ENCODE peak calls at places on chromosomes 16 and 17, in five cellular contexts. H is T-helper 1 cell; D is stimulated activated CD4-positive, alpha-beta T cell treated with anti-CD3 and anti-CD28 coated beads, TNF-alpha, amount 100 ng/mL, for 48 hours; T is A549; G is bronchial epithelial cell. A is an unnamed sample.

GRCh38 chr16:70430667-70431536 is 8.0 kb downstream of the ST3GAL2 start:
- DNase-seq in T (no peak), D (peak), H (peak), G (peak), A (no peak)

GRCh38 chr16:54374136-54374535 is 87.5 kb upstream of the IRX3 start:
- DNase-seq in H (no peak), G (no peak), T (no peak), D (no peak), A (peak)

GRCh38 chr16:69073181-69073669 is 32.2 kb upstream of the HAS3 start:
- DNase-seq in H (no peak), G (peak), T (peak), D (no peak), A (peak)

GRCh38 chr17:67245694-67246397 is 850 bp upstream of the HELZ start:
- DNase-seq in H (peak), G (no peak), T (peak), D (peak), A (no peak)

GRCh38 chr17:57278740-57279387 is 22.5 kb downstream of the MSI2 start:
- DNase-seq in D (no peak), G (no peak), H (no peak), T (no peak), A (no peak)

GRCh38 chr16:86896976-86897375 is 318.6 kb downstream of the FOXL1 start:
- DNase-seq in T (no peak), G (no peak), D (no peak), H (no peak), A (no peak)

GRCh38 chr17:42617956-42618431 is 8.5 kb downstream of the TUBG1 start:
- DNase-seq in G (peak), H (no peak), D (no peak), T (no peak), A (no peak)

GRCh38 chr16:56774009-56774408 is 44.1 kb downstream of the NUP93 start:
- DNase-seq in G (no peak), H (no peak), T (no peak), D (no peak), A (no peak)

GRCh38 chr16:67317853-67318252 is 8.7 kb downstream of the KCTD19 start:
- DNase-seq in D (no peak), T (no peak), H (no peak), G (no peak), A (no peak)

GRCh38 chr17:50056961-50057330 is 1.0 kb downstream of the ITGA3 start:
- DNase-seq in G (no peak), T (peak), H (no peak), D (no peak), A (no peak)

GRCh38 chr17:83154311-83155127 is 75.1 kb downstream of the METRNL start:
- DNase-seq in D (no peak), T (no peak), G (no peak), H (no peak), A (no peak)

GRCh38 chr17:78766743-78767294 is 15.3 kb downstream of the CYTH1 start:
- DNase-seq in D (no peak), H (no peak), G (no peak), T (no peak), A (no peak)

GRCh38 chr16:84478172-84478948 is 26.1 kb downstream of the MEAK7 start:
- DNase-seq in D (no peak), H (no peak), T (no peak), G (peak), A (peak)

GRCh38 chr17:149231-149630 is 11.9 kb downstream of the SCGB1C2 start:
- DNase-seq in D (no peak), H (no peak), G (no peak), T (no peak), A (no peak)

GRCh38 chr17:59436900-59437299 is 105.4 kb downstream of the YPEL2 start:
- DNase-seq in T (no peak), G (no peak), D (no peak), H (no peak), A (no peak)

GRCh38 chr16:86398201-86398600 is 112.1 kb upstream of the FOXF1 start:
- DNase-seq in H (no peak), T (no peak), D (no peak), G (no peak), A (no peak)

GRCh38 chr17:21843951-21844590 is 151.7 kb downstream of the KCNJ18 start:
- DNase-seq in D (no peak), G (no peak), H (no peak), T (no peak), A (no peak)

GRCh38 chr16:71693168-71693567 is 31.3 kb downstream of the PHLPP2 start:
- DNase-seq in H (no peak), D (no peak), G (no peak), T (no peak), A (no peak)

GRCh38 chr16:50694206-50694605 is 800 bp downstream of the NOD2 start:
- DNase-seq in H (no peak), D (no peak), G (no peak), T (no peak), A (no peak)

GRCh38 chr17:73228748-73229236 is 32.9 kb downstream of the CPSF4L start:
- DNase-seq in G (peak), D (no peak), T (peak), H (no peak), A (peak)

GRCh38 chr17:68572138-68572842 is 28.9 kb downstream of the FAM20A start:
- DNase-seq in T (no peak), G (no peak), D (no peak), H (no peak), A (no peak)

GRCh38 chr17:58640202-58640601 is 51.6 kb downstream of the TEX14 start:
- DNase-seq in D (no peak), H (no peak), G (peak), T (no peak), A (no peak)

GRCh38 chr17:58694302-58694701 is 1.9 kb downstream of the RAD51C start:
- DNase-seq in G (no peak), H (no peak), D (no peak), T (no peak), A (no peak)

GRCh38 chr17:36069131-36069530 is 5.1 kb downstream of the CCL18 start:
- DNase-seq in G (peak), T (no peak), D (no peak), H (no peak), A (no peak)

GRCh38 chr16:31224092-31224955 is 7.4 kb upstream of the PYDC1 start:
- DNase-seq in T (no peak), H (no peak), D (no peak), G (no peak), A (no peak)

GRCh38 chr17:62062936-62063335 is 2.1 kb downstream of the MED13 start:
- DNase-seq in H (no peak), D (no peak), G (no peak), T (no peak), A (no peak)

GRCh38 chr17:66964930-66965800 is 658 bp downstream of the CACNG4 start:
- DNase-seq in T (peak), H (no peak), D (no peak), G (no peak), A (no peak)

GRCh38 chr16:154223-155030 is 2.0 kb downstream of the HBZ start:
- DNase-seq in D (no peak), H (no peak), G (peak), T (no peak), A (no peak)

GRCh38 chr17:20300399-20301037 is 166.8 kb downstream of the LGALS9B start:
- DNase-seq in T (no peak), H (no peak), G (no peak), D (no peak), A (no peak)

GRCh38 chr16:89729293-89729692 is 8.0 kb downstream of the ZNF276 start:
- DNase-seq in H (no peak), G (no peak), T (no peak), D (no peak), A (no peak)

GRCh38 chr16:65229191-65229662 is 107.4 kb upstream of the CDH11 start:
- DNase-seq in G (no peak), H (no peak), D (no peak), T (no peak), A (no peak)